ENCODE peak calls at places on chromosomes 2 and 18, in five cellular contexts. S, O, P, N and T are unnamed samples.

GRCh38 chr2:118755362-118755761 is 92.1 kb downstream of the EN1 start:
- DNase-seq in S (no peak), O (no peak), P (no peak), N (peak), T (no peak)

GRCh38 chr2:167534443-167534842 is 646.2 kb downstream of the XIRP2 start:
- DNase-seq in S (no peak), O (no peak), P (no peak), N (peak), T (no peak)

GRCh38 chr2:105406221-105406620 is 7.4 kb upstream of the FHL2 start:
- DNase-seq in S (no peak), O (no peak), P (no peak), N (peak), T (peak)

GRCh38 chr2:241156997-241157441 is 6.8 kb downstream of the PPP1R7 start:
- DNase-seq in S (no peak), O (no peak), P (no peak), N (no peak), T (no peak)

GRCh38 chr18:23433360-23433759 is 19.7 kb upstream of the RIOK3 start:
- DNase-seq in S (no peak), O (no peak), P (no peak), N (no peak), T (peak)

GRCh38 chr2:37829202-37829601 is 95.9 kb upstream of the RMDN2 start:
- DNase-seq in S (no peak), O (no peak), P (peak), N (peak), T (peak)

GRCh38 chr2:239380831-239381708 is 19.8 kb downstream of the HDAC4 start:
- DNase-seq in S (no peak), O (peak), P (peak), N (no peak), T (no peak)

GRCh38 chr2:44016282-44016681 is 20.5 kb upstream of the LRPPRC start:
- DNase-seq in S (peak), O (no peak), P (no peak), N (peak), T (peak)

GRCh38 chr2:129879614-129880180 is 99.8 kb upstream of the RAB6C start:
- DNase-seq in S (no peak), O (no peak), P (no peak), N (no peak), T (no peak)

GRCh38 chr2:85902496-85902895 is 13.7 kb upstream of the ST3GAL5 start:
- DNase-seq in S (no peak), O (no peak), P (no peak), N (peak), T (peak)

GRCh38 chr2:228703099-228703498 is 521.6 kb upstream of the SPHKAP start:
- DNase-seq in S (no peak), O (no peak), P (no peak), N (no peak), T (no peak)

GRCh38 chr2:30663806-30664205 is 143.4 kb downstream of the CAPN13 start:
- DNase-seq in S (no peak), O (no peak), P (no peak), N (no peak), T (no peak)

GRCh38 chr18:42222557-42222956 is 267.5 kb downstream of the PIK3C3 start:
- DNase-seq in S (no peak), O (no peak), P (no peak), N (no peak), T (no peak)

GRCh38 chr2:27890146-27891062 is at the start of the genes BABAM2 and RBKS:
- DNase-seq in S (peak), O (peak), P (peak), N (peak), T (peak)

GRCh38 chr2:170715062-170715931 is at the start of gene SP5:
- DNase-seq in S (peak), O (no peak), P (no peak), N (peak), T (peak)

GRCh38 chr2:218028562-218029348 is 26.0 kb upstream of the TNS1 start:
- DNase-seq in S (no peak), O (no peak), P (peak), N (no peak), T (no peak)

GRCh38 chr2:228131833-228132232 is 49.7 kb downstream of the SPHKAP start:
- DNase-seq in S (no peak), O (no peak), P (no peak), N (peak), T (no peak)

GRCh38 chr18:48719988-48720654 is 181.3 kb downstream of the CTIF start:
- DNase-seq in S (no peak), O (no peak), P (no peak), N (peak), T (peak)

GRCh38 chr18:73365018-73365417 is 497.2 kb upstream of the NETO1 start:
- DNase-seq in S (no peak), O (no peak), P (no peak), N (peak), T (peak)